ENCODE peak calls at places on chromosomes 16 and 17, in nine cellular contexts. D is mucosa of descending colon; P is effector memory CD4-positive, alpha-beta T cell; Y is fibroblast of lung; E is naive thymus-derived CD4-positive, alpha-beta T cell; J is CD8-positive, alpha-beta memory T cell; N is mesendoderm; A is pancreas; F is DND-41. K is an unnamed sample.

GRCh38 chr17:71286625-71287024 is 834.2 kb upstream of the SOX9 start:
- DNase-seq in D (no peak), P (no peak), Y (no peak), E (no peak), J (no peak), N (peak; percentile 45), A (no peak), F (no peak), K (no peak)

GRCh38 chr16:66928702-66929388 is 3.5 kb upstream of the RRAD start:
- DNase-seq in D (no peak), P (no peak), Y (no peak), E (no peak), J (peak; percentile 13), N (peak; percentile 42), A (no peak), F (peak; percentile 49), K (no peak)

GRCh38 chr17:81999975-82000802 is 22.5 kb downstream of the CENPX start:
- DNase-seq in D (no peak), P (no peak), Y (no peak), E (no peak), J (no peak), N (no peak), A (no peak), F (no peak), K (no peak)

GRCh38 chr16:35711435-35711834 is 2252.0 kb downstream of the TP53TG3F start:
- DNase-seq in D (no peak), P (no peak), Y (no peak), E (no peak), J (no peak), N (no peak), A (no peak), F (no peak), K (no peak)

GRCh38 chr16:8583199-8583598 is 7.1 kb downstream of the TMEM114 start:
- DNase-seq in D (no peak), P (no peak), Y (peak; percentile 25), E (no peak), J (no peak), N (no peak), A (no peak), F (no peak), K (no peak)

GRCh38 chr16:4376126-4376819 is 4.6 kb downstream of the VASN start:
- DNase-seq in D (peak; percentile 81), P (no peak), Y (peak; percentile 87), E (no peak), J (no peak), N (no peak), A (peak; percentile 88), F (no peak), K (peak; percentile 93)

GRCh38 chr17:47973541-47973940 is 2.6 kb downstream of the CDK5RAP3 start:
- DNase-seq in D (no peak), P (no peak), Y (no peak), E (no peak), J (no peak), N (no peak), A (no peak), F (no peak), K (no peak)

GRCh38 chr16:77002644-77003043 is 188.3 kb upstream of the MON1B start:
- DNase-seq in D (no peak), P (no peak), Y (no peak), E (no peak), J (no peak), N (no peak), A (no peak), F (no peak), K (no peak)

GRCh38 chr16:67451704-67452435 is 20.9 kb downstream of the HSD11B2 start:
- DNase-seq in D (no peak), P (no peak), Y (no peak), E (no peak), J (no peak), N (no peak), A (peak; percentile 72), F (no peak), K (no peak)

GRCh38 chr16:76182092-76182635 is 95.0 kb upstream of the CNTNAP4 start:
- DNase-seq in D (no peak), P (no peak), Y (no peak), E (no peak), J (no peak), N (no peak), A (no peak), F (no peak), K (no peak)

GRCh38 chr17:83107656-83108048 is 28.2 kb downstream of the METRNL start:
- DNase-seq in D (no peak), P (no peak), Y (no peak), E (no peak), J (no peak), N (no peak), A (no peak), F (peak; percentile 20), K (no peak)

GRCh38 chr17:5832886-5833285 is 237.3 kb upstream of the WSCD1 start:
- DNase-seq in D (no peak), P (no peak), Y (peak; percentile 83), E (peak; percentile 16), J (no peak), N (peak; percentile 97), A (no peak), F (no peak), K (no peak)

GRCh38 chr17:81890447-81891302 is 711 bp downstream of the ALYREF start:
- DNase-seq in D (peak; percentile 64), P (no peak), Y (no peak), E (no peak), J (no peak), N (no peak), A (no peak), F (peak; percentile 52), K (no peak)

GRCh38 chr16:87279094-87279658 is 38.0 kb downstream of the C16orf95 start:
- DNase-seq in D (no peak), P (no peak), Y (no peak), E (no peak), J (no peak), N (no peak), A (no peak), F (no peak), K (no peak)

GRCh38 chr17:7476474-7476873 is 3.0 kb downstream of the ZBTB4 start:
- DNase-seq in D (no peak), P (no peak), Y (peak; percentile 68), E (no peak), J (no peak), N (peak; percentile 56), A (no peak), F (no peak), K (peak; percentile 23)
- H3K4me3 ChIP-seq in D (no peak overlapping the region), P (no peak overlapping the region), Y (no peak overlapping the region), E (no peak overlapping the region), J (no peak overlapping the region), N (no peak overlapping the region), A (no peak overlapping the region), F (no peak overlapping the region), K (no peak overlapping the region)

DNA sequence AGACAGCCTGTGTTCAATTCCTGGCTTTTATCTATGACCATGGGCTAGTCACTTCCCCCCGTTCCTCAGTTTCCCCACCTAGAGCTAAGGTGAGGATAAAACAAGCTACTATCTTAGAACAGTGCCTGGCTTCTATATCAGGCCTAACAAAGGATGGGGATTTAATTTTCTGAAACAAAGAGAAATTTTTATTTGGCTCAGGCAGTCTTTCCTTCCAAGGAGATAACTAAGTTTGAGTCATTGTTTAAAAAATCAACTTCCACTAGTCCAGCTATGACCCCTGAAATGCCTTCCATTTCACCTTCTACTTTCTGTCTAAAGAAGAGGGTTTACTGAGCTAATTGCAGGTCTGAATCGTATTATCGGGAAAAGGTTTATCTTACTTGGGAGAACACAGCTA is 99.0 kb downstream of the CMIP start:
- DNase-seq in D (no peak), P (no peak), Y (peak; percentile 53), E (no peak), J (no peak), N (no peak), A (no peak), F (no peak), K (no peak)
- H3K4me1 ChIP-seq in D (peaks cover 30% of the 10 kb centered on the region), P (no peaks in the 10 kb centered on the region), Y (peaks cover 14% of the 10 kb centered on the region), E (no peaks in the 10 kb centered on the region), J (peaks cover 9% of the 10 kb centered on the region), N (peaks cover 2% of the 10 kb centered on the region), A (peaks cover 21% of the 10 kb centered on the region), F (no peaks in the 10 kb centered on the region), K (peaks cover 24% of the 10 kb centered on the region)

GRCh38 chr17:79831367-79832210 is 7.7 kb downstream of the CBX4 start:
- DNase-seq in D (peak; percentile 68), P (no peak), Y (no peak), E (no peak), J (no peak), N (no peak), A (peak; percentile 90), F (no peak), K (no peak)

GRCh38 chr17:79830763-79831366 is 8.4 kb downstream of the CBX4 start:
- DNase-seq in D (no peak), P (no peak), Y (no peak), E (no peak), J (no peak), N (no peak), A (peak; percentile 50), F (no peak), K (no peak)

GRCh38 chr17:79833744-79834574 is 5.3 kb downstream of the CBX4 start:
- DNase-seq in D (no peak), P (no peak), Y (no peak), E (no peak), J (no peak), N (no peak), A (peak; percentile 47), F (peak; percentile 27), K (no peak)

GRCh38 chr17:79833110-79833450 is 6.2 kb downstream of the CBX4 start:
- DNase-seq in D (no peak), P (no peak), Y (no peak), E (no peak), J (no peak), N (no peak), A (no peak), F (no peak), K (no peak)

DNA sequence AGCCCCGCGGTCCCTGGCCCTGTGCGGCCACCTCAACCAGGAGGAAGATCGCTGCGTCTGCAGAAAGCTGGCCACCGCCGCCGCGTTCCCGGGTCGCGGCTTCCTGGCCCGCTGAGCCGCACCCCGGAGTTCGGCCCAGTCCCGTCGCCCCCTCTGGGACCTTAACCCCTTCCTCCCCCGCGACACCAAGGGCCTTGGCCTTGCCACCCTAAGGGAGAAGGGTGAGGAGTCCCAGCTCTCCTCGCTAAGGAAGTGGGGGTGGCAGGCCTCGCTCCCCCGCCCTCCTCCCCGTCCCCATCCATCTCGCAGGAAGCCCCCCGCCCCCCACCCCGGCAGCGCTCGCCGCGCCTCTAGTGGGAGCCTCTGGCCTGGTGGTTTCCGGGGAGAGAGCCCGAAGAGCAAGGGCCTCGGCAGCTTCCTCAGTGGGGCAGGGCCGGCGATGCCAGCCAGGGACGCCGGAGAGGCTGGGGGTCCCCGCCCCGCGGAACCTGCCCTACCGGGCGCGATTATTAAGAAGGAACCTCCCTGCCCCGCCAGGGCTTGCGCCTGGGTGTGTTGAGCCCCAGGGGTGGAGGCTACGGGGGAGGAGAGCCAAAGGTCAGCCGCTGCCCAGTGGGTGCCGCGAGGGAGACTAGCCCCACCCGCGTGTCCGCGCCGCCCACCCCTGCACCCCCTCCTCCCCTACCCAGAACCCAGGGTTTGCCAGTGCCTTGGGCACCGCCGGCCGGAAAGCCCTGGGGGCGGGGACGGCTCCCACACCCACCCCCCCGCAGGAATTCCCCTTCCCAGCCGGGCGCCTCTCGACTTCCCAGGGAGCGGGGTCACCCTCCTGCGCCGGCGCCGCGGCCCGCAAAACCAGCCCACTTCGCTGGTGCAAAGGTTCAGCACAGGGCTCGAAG is 6.8 kb downstream of the CBX4 start:
- DNase-seq in D (peak; percentile 65), P (no peak), Y (no peak), E (no peak), J (no peak), N (no peak), A (peak; percentile 55), F (peak; percentile 38), K (no peak)
- H3K4me3 ChIP-seq in D (no peak overlapping the region), P (no peak overlapping the region), Y (no peak overlapping the region), E (no peak overlapping the region), J (no peak overlapping the region), N (no peak overlapping the region), A (no peak overlapping the region), F (no peak overlapping the region), K (no peak overlapping the region)

GRCh38 chr16:59060212-59060611 is 326.1 kb upstream of the GOT2 start:
- DNase-seq in D (no peak), P (no peak), Y (peak; percentile 96), E (no peak), J (no peak), N (no peak), A (no peak), F (no peak), K (no peak)
- H3K4me1 ChIP-seq in D (no peaks in the 10 kb centered on the region), P (no peaks in the 10 kb centered on the region), Y (no peaks in the 10 kb centered on the region), E (no peaks in the 10 kb centered on the region), J (no peaks in the 10 kb centered on the region), N (no peaks in the 10 kb centered on the region), A (no peaks in the 10 kb centered on the region), F (no peaks in the 10 kb centered on the region), K (no peaks in the 10 kb centered on the region)

K was measured in SJSA1.